ENCODE peak calls at places on chromosomes 12 and 14, in six cellular contexts. N, S, R, A, E and C are unnamed samples.

GRCh38 chr12:126353604-126354003 is 1288.4 kb downstream of the AACS start:
- DNase-seq in S (no peak), E (peak), R (no peak), N (no peak), A (peak), C (peak)

GRCh38 chr14:38837333-38838048 is 265.5 kb downstream of the SEC23A start:
- DNase-seq in A (no peak), S (no peak), E (no peak), N (no peak), R (no peak), C (no peak)

GRCh38 chr12:104372048-104372720 is 68.6 kb downstream of the EID3 start:
- DNase-seq in R (peak), S (no peak), A (no peak), E (no peak), N (no peak), C (no peak)

GRCh38 chr12:79737875-79738718 is 47.3 kb upstream of the PAWR start:
- DNase-seq in N (peak), R (no peak), E (peak), A (peak), S (no peak), C (no peak)

GRCh38 chr12:98870521-98870920 is 225.4 kb downstream of the APAF1 start:
- DNase-seq in R (no peak), N (no peak), A (no peak), E (no peak), S (no peak), C (no peak)

GRCh38 chr12:109111775-109112491 is 4.5 kb upstream of the ACACB start:
- DNase-seq in N (no peak), E (no peak), S (peak), R (peak), A (peak), C (peak)

GRCh38 chr12:90979936-90980335 is 24.8 kb downstream of the EPYC start:
- DNase-seq in E (peak), A (peak), N (no peak), S (no peak), R (no peak), C (peak)

GRCh38 chr14:67566908-67567307 is 33.2 kb downstream of the PIGH start:
- DNase-seq in A (no peak), R (no peak), S (no peak), N (no peak), E (peak), C (no peak)

GRCh38 chr14:87380054-87380453 is 612.9 kb downstream of the GALC start:
- DNase-seq in E (no peak), A (no peak), R (no peak), S (no peak), N (no peak), C (no peak)

GRCh38 chr14:69859591-69859990 is 19.6 kb upstream of the SMOC1 start:
- DNase-seq in A (no peak), E (no peak), R (no peak), S (no peak), N (no peak), C (no peak)

GRCh38 chr12:19045421-19045820 is 84.1 kb upstream of the PLEKHA5 start:
- DNase-seq in R (no peak), N (no peak), E (no peak), A (no peak), S (no peak), C (no peak)

GRCh38 chr12:76946451-76946850 is 67.6 kb upstream of the CSRP2 start:
- DNase-seq in N (no peak), S (no peak), A (no peak), R (no peak), E (no peak), C (no peak)

GRCh38 chr14:94026886-94027469 is 838 bp downstream of the OTUB2 start:
- DNase-seq in E (no peak), R (no peak), S (no peak), A (no peak), N (no peak), C (no peak)

GRCh38 chr14:94029671-94030203 is 3.6 kb downstream of the OTUB2 start:
- DNase-seq in A (no peak), S (no peak), N (no peak), R (no peak), E (no peak), C (no peak)

GRCh38 chr14:94029250-94029649 is 3.1 kb downstream of the OTUB2 start:
- DNase-seq in R (no peak), A (no peak), S (no peak), N (no peak), E (no peak), C (no peak)

GRCh38 chr14:94027566-94028449 is 1.7 kb downstream of the OTUB2 start:
- DNase-seq in E (no peak), R (no peak), S (no peak), N (no peak), A (no peak), C (no peak)

DNA sequence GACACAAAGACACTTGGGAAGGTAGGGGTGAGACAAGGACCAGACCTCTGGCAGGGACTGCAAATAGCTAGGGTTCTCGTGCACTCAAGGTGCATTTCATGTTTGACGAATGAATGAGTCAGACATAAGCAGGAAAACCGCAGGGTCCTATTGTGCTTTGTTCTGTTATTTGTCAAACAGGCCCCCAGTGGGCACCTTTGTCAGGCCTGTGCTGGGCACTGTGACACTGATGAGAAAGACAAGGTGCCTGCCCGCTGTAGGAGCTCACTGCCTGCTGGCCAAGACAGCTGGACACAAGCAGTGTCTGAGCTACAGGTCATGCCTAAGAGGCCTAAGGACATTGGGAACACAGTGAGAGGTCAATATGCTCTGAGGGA is 2.3 kb downstream of the OTUB2 start:
- DNase-seq in E (no peak), S (no peak), R (no peak), N (no peak), A (no peak), C (no peak)
- TF ChIP-seq CTCF in E (no peak), S (no peak), R (no peak), N (no peak), A (no peak), C (no peak)

DNA sequence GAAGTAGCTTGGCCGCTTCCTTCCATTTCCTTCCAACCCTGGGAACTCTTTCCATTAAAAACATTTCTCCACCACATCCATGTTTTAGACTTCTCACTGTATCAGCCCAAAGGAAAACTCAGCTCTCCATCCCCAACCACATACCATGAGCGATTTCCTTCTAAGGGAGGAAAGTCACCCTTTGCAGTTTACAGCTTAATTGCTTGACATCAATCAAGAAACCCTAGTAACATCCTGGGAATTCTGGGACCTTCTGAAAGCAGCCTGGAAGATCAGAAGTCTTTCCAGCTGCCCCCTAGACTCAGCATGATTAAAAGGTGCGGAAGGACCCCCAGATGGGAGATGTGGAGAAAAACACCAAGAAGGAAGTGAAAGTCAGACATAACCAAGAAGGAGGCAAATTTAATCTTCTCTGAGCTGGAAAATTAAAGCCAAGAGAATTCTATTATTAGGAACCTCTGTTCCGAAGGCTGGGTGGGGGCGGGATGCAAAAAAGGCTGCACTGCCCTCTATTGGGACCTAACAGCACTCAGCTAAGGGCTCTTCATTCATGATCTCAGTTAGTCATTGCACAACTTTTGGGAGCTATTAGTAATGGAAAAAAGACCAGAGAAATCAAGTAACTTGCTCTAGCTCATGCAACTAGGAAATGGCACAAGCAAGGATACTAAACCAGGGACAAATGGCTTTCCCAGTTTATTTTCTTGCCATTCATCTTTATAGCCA is 73.2 kb upstream of the PLXNC1 start:
- DNase-seq in A (peak), R (no peak), E (peak), N (no peak), S (peak), C (peak)
- TF ChIP-seq CTCF in A (peak), R (peak), E (peak), N (peak), S (peak), C (peak)

DNA sequence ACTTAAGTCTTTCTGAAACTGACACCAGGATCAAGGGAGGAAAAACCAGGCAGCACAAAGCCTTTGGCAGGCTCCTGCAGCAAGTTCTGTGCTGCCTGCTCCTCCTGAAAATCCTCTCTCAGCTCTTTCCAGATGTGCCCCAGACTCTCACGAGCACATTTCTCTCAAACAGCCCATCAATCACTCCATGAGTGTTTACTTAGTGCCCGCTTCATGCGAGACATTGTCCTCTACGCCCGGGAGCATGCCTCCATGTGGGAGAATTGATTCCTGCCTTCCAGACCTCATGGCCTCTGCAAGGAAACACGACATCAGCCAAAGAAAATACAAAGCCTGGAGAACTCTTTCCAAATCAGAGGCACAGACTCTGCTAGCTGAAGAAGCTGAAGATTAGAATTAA is 46.5 kb upstream of the TSPAN11 start:
- DNase-seq in E (no peak), N (no peak), R (no peak), A (no peak), S (no peak), C (no peak)
- TF ChIP-seq CTCF in E (no peak), N (no peak), R (no peak), A (no peak), S (no peak), C (no peak)

GRCh38 chr14:105290598-105291356 is 10.0 kb downstream of the BRF1 start:
- DNase-seq in N (no peak), E (no peak), A (no peak), S (no peak), R (no peak), C (no peak)
- TF ChIP-seq CTCF in N (no peak), E (no peak), A (no peak), S (no peak), R (no peak), C (no peak)

DNA sequence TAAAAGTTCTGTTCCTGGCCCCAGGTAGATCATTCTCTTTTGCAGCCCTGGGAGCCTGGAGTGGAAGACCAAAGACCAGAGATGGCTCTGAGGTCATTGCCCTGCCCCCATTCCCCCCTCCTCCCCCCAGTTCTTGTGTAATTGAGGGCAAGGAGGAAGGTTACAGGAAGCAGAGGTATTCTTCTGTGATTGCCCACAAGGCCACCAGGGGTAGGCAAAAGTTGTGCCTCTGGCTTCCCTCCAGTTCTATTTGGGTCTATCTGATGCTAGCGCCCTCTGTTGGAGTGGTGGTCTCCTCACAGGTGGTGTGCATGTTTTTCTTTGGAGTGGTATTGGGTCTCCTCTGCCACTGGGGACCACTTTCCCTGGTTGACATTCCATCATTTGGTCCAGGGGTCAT is 41.2 kb upstream of the CRY1 start:
- DNase-seq in R (no peak), S (no peak), N (no peak), A (peak), E (no peak), C (no peak)
- TF ChIP-seq CTCF in R (peak), S (no peak), N (peak), A (peak), E (no peak), C (no peak)

DNA sequence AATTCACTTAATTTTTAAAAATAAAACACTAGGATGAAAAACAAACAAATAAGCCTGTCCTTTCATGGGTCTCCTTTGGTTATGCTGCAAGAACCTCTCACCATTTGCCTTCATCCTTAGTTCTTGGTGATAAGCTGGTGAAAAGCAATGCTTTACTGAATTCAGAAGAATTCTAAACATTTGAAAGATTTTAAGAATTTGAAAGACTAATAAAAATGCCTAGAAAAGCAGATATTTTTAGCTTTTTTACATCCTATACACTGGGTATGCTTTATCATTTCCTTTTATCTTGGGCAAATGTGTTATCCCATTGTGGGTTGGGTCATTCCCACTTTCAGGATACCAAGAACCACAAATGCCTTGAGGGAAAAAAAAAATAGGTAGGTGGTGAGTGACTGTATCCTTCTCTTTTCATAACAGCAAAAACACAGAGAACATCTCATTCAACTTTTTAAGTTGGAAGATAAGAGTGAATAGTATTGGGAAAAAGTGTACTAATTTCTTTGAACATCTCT is 197.1 kb upstream of the ABCD2 start:
- DNase-seq in A (no peak), E (no peak), N (no peak), R (no peak), S (no peak), C (no peak)
- TF ChIP-seq CTCF in A (no peak), E (no peak), N (no peak), R (no peak), S (no peak), C (no peak)

GRCh38 chr12:115324949-115325638 is 641.1 kb upstream of the TBX3 start:
- DNase-seq in A (peak), R (no peak), E (no peak), S (no peak), N (no peak), C (no peak)

GRCh38 chr12:115325858-115326257 is 641.9 kb upstream of the TBX3 start:
- DNase-seq in R (no peak), S (no peak), E (no peak), N (no peak), A (peak), C (no peak)

GRCh38 chr12:115322275-115322674 is 638.3 kb upstream of the TBX3 start:
- DNase-seq in A (peak), S (no peak), N (peak), E (no peak), R (no peak), C (no peak)

GRCh38 chr12:115320967-115321366 is 637.0 kb upstream of the TBX3 start:
- DNase-seq in S (peak), R (no peak), N (no peak), E (no peak), A (no peak), C (no peak)

GRCh38 chr12:115323223-115323905 is 639.4 kb upstream of the TBX3 start:
- DNase-seq in E (no peak), A (peak), N (no peak), R (no peak), S (no peak), C (peak)
- TF ChIP-seq CTCF in E (no peak), A (no peak), N (no peak), R (no peak), S (no peak), C (no peak)